ENCODE peak calls at places on chromosomes 4 and X, in seven cellular contexts. One of them, this sample, is unnamed.
A peak's percentile ranks its signal among the peaks of the same experiment; 100 is the strongest.

GRCh38 chrX:113741744-113742143 is 842.1 kb upstream of the HTR2C start:
- DNase-seq in transverse colon: no peak
- DNase-seq in BJ: no peak
- DNase-seq in fibroblast of lung: peak; percentile 29
- DNase-seq in tibial artery: no peak
- DNase-seq in CD8-positive, alpha-beta memory T cell: no peak
- DNase-seq in suprapubic skin: no peak
- DNase-seq in this sample: peak; percentile 13

GRCh38 chrX:110163488-110163887 is 154.4 kb downstream of the AMMECR1 start:
- DNase-seq in transverse colon: no peak
- DNase-seq in BJ: no peak
- DNase-seq in fibroblast of lung: peak; percentile 31
- DNase-seq in tibial artery: no peak
- DNase-seq in CD8-positive, alpha-beta memory T cell: no peak
- DNase-seq in suprapubic skin: no peak
- DNase-seq in this sample: no peak

GRCh38 chr4:119946359-119946758 is 120.3 kb downstream of the MAD2L1 start:
- DNase-seq in transverse colon: no peak
- DNase-seq in BJ: no peak
- DNase-seq in fibroblast of lung: no peak
- DNase-seq in tibial artery: no peak
- DNase-seq in CD8-positive, alpha-beta memory T cell: no peak
- DNase-seq in suprapubic skin: no peak
- DNase-seq in this sample: no peak

GRCh38 chr4:74522251-74522991 is 77.5 kb downstream of the AREG start:
- DNase-seq in transverse colon: no peak
- DNase-seq in BJ: peak; percentile 5
- DNase-seq in fibroblast of lung: peak; percentile 65
- DNase-seq in tibial artery: no peak
- DNase-seq in CD8-positive, alpha-beta memory T cell: no peak
- DNase-seq in suprapubic skin: no peak
- DNase-seq in this sample: no peak

GRCh38 chr4:53688186-53688790 is 97.0 kb upstream of the LNX1 start:
- DNase-seq in transverse colon: no peak
- DNase-seq in BJ: peak; percentile 97
- DNase-seq in fibroblast of lung: peak; percentile 100
- DNase-seq in tibial artery: no peak
- DNase-seq in CD8-positive, alpha-beta memory T cell: no peak
- DNase-seq in suprapubic skin: no peak
- DNase-seq in this sample: no peak

GRCh38 chrX:152619897-152620296 is 17.8 kb upstream of the GABRQ start:
- DNase-seq in transverse colon: no peak
- DNase-seq in BJ: no peak
- DNase-seq in fibroblast of lung: peak; percentile 36
- DNase-seq in tibial artery: no peak
- DNase-seq in CD8-positive, alpha-beta memory T cell: no peak
- DNase-seq in suprapubic skin: no peak
- DNase-seq in this sample: no peak

GRCh38 chr4:105461221-105462041 is 12.4 kb downstream of the PPA2 start:
- DNase-seq in transverse colon: no peak
- DNase-seq in BJ: no peak
- DNase-seq in fibroblast of lung: peak; percentile 62
- DNase-seq in tibial artery: no peak
- DNase-seq in CD8-positive, alpha-beta memory T cell: no peak
- DNase-seq in suprapubic skin: no peak
- DNase-seq in this sample: peak; percentile 14

GRCh38 chr4:84907145-84907544 is 59.3 kb downstream of the WDFY3 start:
- DNase-seq in transverse colon: no peak
- DNase-seq in BJ: no peak
- DNase-seq in fibroblast of lung: no peak
- DNase-seq in tibial artery: no peak
- DNase-seq in CD8-positive, alpha-beta memory T cell: no peak
- DNase-seq in suprapubic skin: no peak
- DNase-seq in this sample: no peak

GRCh38 chr4:1031956-1032795 is 20.8 kb downstream of the FGFRL1 start:
- DNase-seq in transverse colon: no peak
- DNase-seq in BJ: no peak
- DNase-seq in fibroblast of lung: no peak
- DNase-seq in tibial artery: no peak
- DNase-seq in CD8-positive, alpha-beta memory T cell: no peak
- DNase-seq in suprapubic skin: no peak
- DNase-seq in this sample: no peak

GRCh38 chrX:73127700-73128241 is 48.5 kb upstream of the PABPC1L2A start:
- DNase-seq in transverse colon: no peak
- DNase-seq in BJ: no peak
- DNase-seq in fibroblast of lung: no peak
- DNase-seq in tibial artery: no peak
- DNase-seq in CD8-positive, alpha-beta memory T cell: no peak
- DNase-seq in suprapubic skin: no peak
- DNase-seq in this sample: no peak

GRCh38 chr4:5638976-5639375 is 69.4 kb downstream of the EVC2 start:
- DNase-seq in transverse colon: no peak
- DNase-seq in BJ: peak; percentile 41
- DNase-seq in fibroblast of lung: peak; percentile 88
- DNase-seq in tibial artery: no peak
- DNase-seq in CD8-positive, alpha-beta memory T cell: no peak
- DNase-seq in suprapubic skin: no peak
- DNase-seq in this sample: no peak

GRCh38 chr4:76028242-76028859 is 5.1 kb upstream of the CXCL10 start:
- DNase-seq in transverse colon: no peak
- DNase-seq in BJ: no peak
- DNase-seq in fibroblast of lung: no peak
- DNase-seq in tibial artery: no peak
- DNase-seq in CD8-positive, alpha-beta memory T cell: no peak
- DNase-seq in suprapubic skin: no peak
- DNase-seq in this sample: no peak

GRCh38 chr4:109967798-109968520 is 55.3 kb downstream of the EGF start:
- DNase-seq in transverse colon: peak; percentile 12
- DNase-seq in BJ: no peak
- DNase-seq in fibroblast of lung: peak; percentile 77
- DNase-seq in tibial artery: no peak
- DNase-seq in CD8-positive, alpha-beta memory T cell: no peak
- DNase-seq in suprapubic skin: no peak
- DNase-seq in this sample: no peak

GRCh38 chr4:77920371-77920770 is 57.7 kb downstream of the MRPL1 start:
- DNase-seq in transverse colon: no peak
- DNase-seq in BJ: no peak
- DNase-seq in fibroblast of lung: no peak
- DNase-seq in tibial artery: no peak
- DNase-seq in CD8-positive, alpha-beta memory T cell: no peak
- DNase-seq in suprapubic skin: no peak
- DNase-seq in this sample: no peak

GRCh38 chrX:20294957-20295356 is 28.2 kb upstream of the RPS6KA3 start:
- DNase-seq in transverse colon: no peak
- DNase-seq in BJ: no peak
- DNase-seq in fibroblast of lung: no peak
- DNase-seq in tibial artery: no peak
- DNase-seq in CD8-positive, alpha-beta memory T cell: no peak
- DNase-seq in suprapubic skin: no peak
- DNase-seq in this sample: no peak

GRCh38 chrX:40108084-40108958 is 10.6 kb upstream of the BCOR start:
- DNase-seq in transverse colon: peak; percentile 62
- DNase-seq in BJ: no peak
- DNase-seq in fibroblast of lung: peak; percentile 69
- DNase-seq in tibial artery: no peak
- DNase-seq in CD8-positive, alpha-beta memory T cell: no peak
- DNase-seq in suprapubic skin: no peak
- DNase-seq in this sample: peak; percentile 80

GRCh38 chr4:44927361-44928061 is 201.2 kb upstream of the GNPDA2 start:
- DNase-seq in transverse colon: no peak
- DNase-seq in BJ: no peak
- DNase-seq in fibroblast of lung: peak; percentile 2
- DNase-seq in tibial artery: no peak
- DNase-seq in CD8-positive, alpha-beta memory T cell: no peak
- DNase-seq in suprapubic skin: no peak
- DNase-seq in this sample: peak; percentile 21

GRCh38 chr4:17232575-17233253 is 279.2 kb downstream of the QDPR start:
- DNase-seq in transverse colon: no peak
- DNase-seq in BJ: peak; percentile 13
- DNase-seq in fibroblast of lung: peak; percentile 85
- DNase-seq in tibial artery: peak; percentile 32
- DNase-seq in CD8-positive, alpha-beta memory T cell: no peak
- DNase-seq in suprapubic skin: no peak
- DNase-seq in this sample: no peak

GRCh38 chrX:132426695-132427281 is 62.0 kb downstream of the MBNL3 start:
- DNase-seq in transverse colon: no peak
- DNase-seq in BJ: peak; percentile 17
- DNase-seq in fibroblast of lung: peak; percentile 43
- DNase-seq in tibial artery: no peak
- DNase-seq in CD8-positive, alpha-beta memory T cell: no peak
- DNase-seq in suprapubic skin: no peak
- DNase-seq in this sample: no peak

GRCh38 chr4:6873792-6874461 is 35.7 kb upstream of the TBC1D14 start:
- DNase-seq in transverse colon: peak; percentile 79
- DNase-seq in BJ: no peak
- DNase-seq in fibroblast of lung: peak; percentile 35
- DNase-seq in tibial artery: peak; percentile 74
- DNase-seq in CD8-positive, alpha-beta memory T cell: peak; percentile 64
- DNase-seq in suprapubic skin: no peak
- DNase-seq in this sample: peak; percentile 57

GRCh38 chrX:133881893-133882292 is 103.5 kb downstream of the GPC3 start:
- DNase-seq in transverse colon: no peak
- DNase-seq in BJ: no peak
- DNase-seq in fibroblast of lung: no peak
- DNase-seq in tibial artery: no peak
- DNase-seq in CD8-positive, alpha-beta memory T cell: no peak
- DNase-seq in suprapubic skin: no peak
- DNase-seq in this sample: no peak

GRCh38 chr4:188008377-188008776 is 12.8 kb downstream of the ZFP42 start:
- DNase-seq in transverse colon: no peak
- DNase-seq in BJ: peak; percentile 25
- DNase-seq in fibroblast of lung: peak; percentile 56
- DNase-seq in tibial artery: no peak
- DNase-seq in CD8-positive, alpha-beta memory T cell: no peak
- DNase-seq in suprapubic skin: no peak
- DNase-seq in this sample: no peak

GRCh38 chr4:147843162-147843561 is 111.3 kb downstream of the ARHGAP10 start:
- DNase-seq in transverse colon: no peak
- DNase-seq in BJ: no peak
- DNase-seq in fibroblast of lung: no peak
- DNase-seq in tibial artery: no peak
- DNase-seq in CD8-positive, alpha-beta memory T cell: no peak
- DNase-seq in suprapubic skin: no peak
- DNase-seq in this sample: peak; percentile 57

GRCh38 chrX:17758382-17758781 is 21.1 kb downstream of the SCML1 start:
- DNase-seq in transverse colon: no peak
- DNase-seq in BJ: no peak
- DNase-seq in fibroblast of lung: no peak
- DNase-seq in tibial artery: no peak
- DNase-seq in CD8-positive, alpha-beta memory T cell: no peak
- DNase-seq in suprapubic skin: no peak
- DNase-seq in this sample: no peak

GRCh38 chrX:17759990-17760389 is 22.7 kb downstream of the SCML1 start:
- DNase-seq in transverse colon: no peak
- DNase-seq in BJ: no peak
- DNase-seq in fibroblast of lung: no peak
- DNase-seq in tibial artery: no peak
- DNase-seq in CD8-positive, alpha-beta memory T cell: no peak
- DNase-seq in suprapubic skin: no peak
- DNase-seq in this sample: no peak
- H3K27me3 ChIP-seq in transverse colon: no peaks in the 10 kb centered on the region
- H3K27me3 ChIP-seq in BJ: no peaks in the 10 kb centered on the region
- H3K27me3 ChIP-seq in fibroblast of lung: no peaks in the 10 kb centered on the region
- H3K27me3 ChIP-seq in tibial artery: no peaks in the 10 kb centered on the region
- H3K27me3 ChIP-seq in CD8-positive, alpha-beta memory T cell: no peaks in the 10 kb centered on the region
- H3K27me3 ChIP-seq in suprapubic skin: no peaks in the 10 kb centered on the region
- H3K27me3 ChIP-seq in this sample: no peaks in the 10 kb centered on the region

GRCh38 chrX:68834371-68835103 is 5.7 kb downstream of the EFNB1 start:
- DNase-seq in transverse colon: no peak
- DNase-seq in BJ: no peak
- DNase-seq in fibroblast of lung: no peak
- DNase-seq in tibial artery: no peak
- DNase-seq in CD8-positive, alpha-beta memory T cell: no peak
- DNase-seq in suprapubic skin: peak; percentile 58
- DNase-seq in this sample: no peak
- H3K27me3 ChIP-seq in transverse colon: no peaks in the 10 kb centered on the region
- H3K27me3 ChIP-seq in BJ: no peaks in the 10 kb centered on the region
- H3K27me3 ChIP-seq in fibroblast of lung: no peaks in the 10 kb centered on the region
- H3K27me3 ChIP-seq in tibial artery: no peaks in the 10 kb centered on the region
- H3K27me3 ChIP-seq in CD8-positive, alpha-beta memory T cell: no peaks in the 10 kb centered on the region
- H3K27me3 ChIP-seq in suprapubic skin: no peaks in the 10 kb centered on the region
- H3K27me3 ChIP-seq in this sample: no peaks in the 10 kb centered on the region

GRCh38 chrX:111857534-111857933 is 18.4 kb upstream of the TRPC5OS start:
- DNase-seq in transverse colon: no peak
- DNase-seq in BJ: no peak
- DNase-seq in fibroblast of lung: no peak
- DNase-seq in tibial artery: no peak
- DNase-seq in CD8-positive, alpha-beta memory T cell: no peak
- DNase-seq in suprapubic skin: no peak
- DNase-seq in this sample: no peak

DNA sequence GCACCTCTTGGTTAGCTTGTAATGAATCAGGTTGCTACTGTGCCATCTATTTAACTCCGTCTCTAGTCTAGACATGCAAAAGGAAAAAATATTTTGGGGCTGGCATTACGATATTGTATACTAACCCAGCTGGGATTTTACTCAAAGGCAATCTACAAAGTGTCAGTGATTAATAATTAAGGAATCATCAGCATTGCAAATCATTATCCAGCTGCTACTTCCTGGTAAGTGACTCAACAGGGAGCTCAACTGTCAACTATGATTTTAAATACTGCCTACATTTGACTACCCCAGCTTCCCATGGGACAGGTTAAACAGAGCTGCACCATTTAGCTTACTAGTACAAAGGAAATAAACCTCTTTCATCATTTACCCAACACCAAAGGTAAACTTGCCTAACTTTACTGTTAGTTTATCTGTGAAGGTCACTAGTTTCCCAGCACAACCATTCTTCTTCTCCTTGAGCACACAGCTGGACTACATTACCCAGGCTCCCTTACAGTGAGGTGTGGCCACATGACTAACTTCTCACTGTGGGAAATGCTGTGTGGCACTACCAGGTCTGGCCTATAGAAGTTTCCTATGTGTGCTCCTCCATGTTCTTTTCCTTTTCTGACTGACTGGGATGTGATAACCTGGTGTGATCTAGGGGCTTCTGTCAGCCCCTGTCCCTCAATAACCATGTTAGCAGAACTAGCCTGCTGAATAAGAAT is 21.0 kb upstream of the TRPC5OS start:
- DNase-seq in transverse colon: no peak
- DNase-seq in BJ: no peak
- DNase-seq in fibroblast of lung: no peak
- DNase-seq in tibial artery: no peak
- DNase-seq in CD8-positive, alpha-beta memory T cell: no peak
- DNase-seq in suprapubic skin: no peak
- DNase-seq in this sample: peak; percentile 0
- H3K27me3 ChIP-seq in transverse colon: no peaks in the 10 kb centered on the region
- H3K27me3 ChIP-seq in BJ: no peaks in the 10 kb centered on the region
- H3K27me3 ChIP-seq in fibroblast of lung: no peaks in the 10 kb centered on the region
- H3K27me3 ChIP-seq in tibial artery: no peaks in the 10 kb centered on the region
- H3K27me3 ChIP-seq in CD8-positive, alpha-beta memory T cell: no peaks in the 10 kb centered on the region
- H3K27me3 ChIP-seq in suprapubic skin: no peaks in the 10 kb centered on the region
- H3K27me3 ChIP-seq in this sample: no peaks in the 10 kb centered on the region

DNA sequence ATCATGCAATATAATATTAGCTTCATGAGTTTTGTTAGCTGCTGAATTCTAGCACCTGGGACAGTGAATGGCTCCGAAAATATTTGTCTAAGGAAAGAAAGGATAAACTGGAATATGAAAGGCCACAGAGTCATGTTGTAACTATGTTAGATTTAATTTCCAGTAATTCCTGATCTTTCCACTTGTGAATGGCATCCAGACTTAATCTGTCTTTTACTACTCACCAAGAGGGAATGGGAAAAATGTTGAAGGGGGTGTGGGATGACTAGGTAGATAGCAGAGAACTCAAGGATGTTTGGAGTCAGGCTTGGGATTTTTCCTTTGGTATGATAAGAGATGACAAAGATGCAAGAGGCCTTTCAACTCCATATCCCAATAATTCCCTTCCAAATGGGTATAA is 9.4 kb downstream of the ADH6 start:
- DNase-seq in transverse colon: no peak
- DNase-seq in BJ: peak; percentile 37
- DNase-seq in fibroblast of lung: peak; percentile 76
- DNase-seq in tibial artery: no peak
- DNase-seq in CD8-positive, alpha-beta memory T cell: no peak
- DNase-seq in suprapubic skin: no peak
- DNase-seq in this sample: no peak
- H3K27me3 ChIP-seq in transverse colon: no peaks in the 10 kb centered on the region
- H3K27me3 ChIP-seq in BJ: no peaks in the 10 kb centered on the region
- H3K27me3 ChIP-seq in fibroblast of lung: no peaks in the 10 kb centered on the region
- H3K27me3 ChIP-seq in tibial artery: no peaks in the 10 kb centered on the region
- H3K27me3 ChIP-seq in CD8-positive, alpha-beta memory T cell: no peaks in the 10 kb centered on the region
- H3K27me3 ChIP-seq in suprapubic skin: no peaks in the 10 kb centered on the region
- H3K27me3 ChIP-seq in this sample: no peaks in the 10 kb centered on the region